ENCODE peak calls at places on chromosomes 11 and 22, in four cellular contexts. B, Q, P and M are unnamed samples.

GRCh38 chr22:22106855-22107254 is 124.3 kb upstream of the TOP3B start:
- DNase-seq in B (no peak), Q (no peak), P (no peak), M (no peak)

GRCh38 chr11:57885298-57886035 is 123.9 kb downstream of the CTNND1 start:
- DNase-seq in B (no peak), Q (no peak), P (peak), M (no peak)

GRCh38 chr11:1896895-1897294 is 5.2 kb upstream of the PRR33 start:
- DNase-seq in B (no peak), Q (peak), P (no peak), M (no peak)

GRCh38 chr22:36982136-36982535 is 37.1 kb downstream of the TST start:
- DNase-seq in P (no peak), B (no peak), Q (no peak), M (no peak)

GRCh38 chr11:31412946-31413345 is 43.3 kb downstream of the DNAJC24 start:
- DNase-seq in P (no peak), B (no peak), Q (no peak), M (no peak)

GRCh38 chr11:66710384-66710930 is 18.6 kb downstream of the SPTBN2 start:
- DNase-seq in Q (no peak), P (no peak), B (no peak), M (no peak)

GRCh38 chr11:104582431-104582830 is 315.8 kb downstream of the CASP12 start:
- DNase-seq in P (no peak), Q (no peak), B (no peak), M (no peak)

GRCh38 chr11:35165416-35166368 is 26.7 kb downstream of the CD44 start:
- DNase-seq in P (no peak), B (no peak), Q (no peak), M (no peak)

GRCh38 chr11:82790723-82791487 is 57.2 kb upstream of the FAM181B start:
- DNase-seq in Q (no peak), P (no peak), B (no peak), M (no peak)

GRCh38 chr11:83235825-83236224 is 42.3 kb downstream of the ANKRD42 start:
- DNase-seq in Q (no peak), B (no peak), P (no peak), M (no peak)

DNA sequence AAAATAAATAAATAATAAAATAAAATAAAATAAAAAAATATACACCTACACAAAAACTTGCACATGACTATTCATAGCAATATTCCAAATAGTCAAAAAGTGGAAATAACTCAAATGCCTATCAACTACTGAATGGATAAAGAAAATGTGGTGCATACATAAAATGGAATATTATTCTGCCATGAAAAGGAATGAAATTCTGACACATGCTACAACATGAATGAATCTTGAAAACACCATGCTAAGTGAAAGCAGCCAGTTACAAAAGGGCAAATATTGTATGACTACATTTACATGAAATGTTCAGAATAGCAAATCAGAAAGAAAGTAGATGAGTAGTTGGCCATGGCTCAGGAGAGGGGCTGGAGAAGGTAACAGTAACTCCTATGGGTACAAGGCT is 46.3 kb downstream of the MICAL3 start:
- DNase-seq in Q (no peak), B (no peak), P (no peak), M (no peak)
- H3K4me3 ChIP-seq in Q (no peak), B (no peak), P (no peak), M (no peak)

GRCh38 chr11:130612291-130612802 is 163.9 kb downstream of the ADAMTS15 start:
- DNase-seq in B (no peak), Q (no peak), P (no peak), M (no peak)
- H3K27ac ChIP-seq in B (no peak), Q (no peak), P (no peak), M (no peak)

GRCh38 chr11:114892381-114893197 is 214.3 kb downstream of the NXPE2 start:
- DNase-seq in Q (no peak), P (peak), B (no peak), M (no peak)
- TF ChIP-seq CTCF in Q (peak), P (peak), B (peak), M (no peak)

DNA sequence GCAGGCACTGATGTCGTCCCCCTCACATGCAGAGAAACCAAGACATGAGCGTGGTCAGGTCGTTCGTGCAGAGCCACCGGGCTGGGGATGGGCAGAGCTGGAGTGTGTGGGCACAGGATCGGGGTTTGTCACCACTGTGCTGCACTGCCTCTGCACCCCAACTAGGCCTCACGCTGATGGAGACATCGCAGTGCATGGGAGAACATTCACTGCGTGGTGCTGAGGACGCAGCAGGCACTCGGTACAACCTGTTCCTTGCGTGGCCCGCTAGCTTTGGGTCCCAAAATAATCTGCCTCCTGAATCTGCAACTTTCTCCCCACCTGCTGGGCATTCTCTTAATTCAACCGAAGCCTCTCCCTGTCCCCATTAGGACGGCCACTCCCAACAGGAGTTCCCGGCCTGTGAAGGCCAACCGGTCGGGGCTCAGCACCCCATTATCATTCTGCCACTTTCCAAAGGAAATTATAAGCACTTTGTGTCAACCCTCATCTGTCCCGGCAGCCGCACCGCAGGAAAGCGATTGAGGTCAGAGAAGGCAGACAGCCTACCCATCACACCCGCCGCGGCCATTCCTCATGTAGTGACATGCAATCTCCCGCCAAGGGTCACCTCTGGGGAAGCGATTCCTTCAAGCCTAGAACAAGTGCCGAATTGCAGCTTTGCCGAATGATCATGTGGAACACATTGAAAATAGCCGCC is 490.4 kb downstream of the MN1 start:
- DNase-seq in P (peak), B (no peak), Q (no peak), M (no peak)
- H3K4me3 ChIP-seq in P (peak), B (no peak), Q (no peak), M (no peak)

GRCh38 chr11:123939317-123939716 is at the start of gene OR4D5:
- DNase-seq in P (no peak), B (no peak), Q (no peak), M (no peak)
- H3K27ac ChIP-seq in P (no peak), B (no peak), Q (no peak), M (no peak)

DNA sequence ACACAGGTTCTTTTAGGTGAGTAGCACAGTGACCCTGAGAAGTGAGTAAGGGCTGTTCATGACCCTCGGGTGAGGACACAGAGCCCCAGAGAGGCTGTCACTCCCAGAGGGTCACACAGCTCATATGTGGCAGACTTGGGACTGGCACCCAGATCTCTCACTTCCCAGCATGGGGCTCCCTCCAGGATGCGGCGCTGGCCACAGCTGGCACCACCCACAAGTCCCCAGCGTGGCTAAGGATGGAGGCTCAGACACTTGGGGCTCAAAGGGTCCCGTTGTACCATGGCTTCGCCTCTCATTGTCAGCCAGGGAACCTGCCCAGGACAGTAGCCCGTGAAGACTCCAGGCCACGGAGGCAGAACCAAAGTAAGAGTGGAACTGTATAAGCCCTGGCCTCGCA is 6.0 kb upstream of the SHISAL1 start:
- DNase-seq in P (no peak), Q (no peak), B (no peak), M (no peak)
- TF ChIP-seq CTCF in P (no peak), Q (no peak), B (no peak), M (no peak)